ENCODE peak calls at places on chromosomes 6 and 20, in four cellular contexts. N, Y, D and F are unnamed samples.

GRCh38 chr6:141744194-141744925 is 388.4 kb upstream of the GJE1 start:
- DNase-seq in Y (no peak), D (no peak), N (no peak), F (no peak)

GRCh38 chr6:119102901-119103300 is 24.4 kb upstream of the FAM184A start:
- DNase-seq in N (no peak), Y (no peak), D (no peak), F (no peak)

GRCh38 chr20:47354710-47355488 is 1.6 kb downstream of the ZMYND8 start:
- DNase-seq in N (no peak), Y (no peak), D (no peak), F (no peak)

GRCh38 chr6:24908555-24908954 is 27.2 kb downstream of the RIPOR2 start:
- DNase-seq in Y (no peak), N (no peak), D (no peak), F (no peak)

GRCh38 chr20:33229843-33230242 is 6.0 kb upstream of the BPIFA1 start:
- DNase-seq in D (no peak), Y (no peak), N (peak; percentile 34), F (no peak)

GRCh38 chr6:141641951-141642350 is 490.8 kb upstream of the GJE1 start:
- DNase-seq in Y (no peak), D (no peak), N (no peak), F (no peak)

GRCh38 chr20:44074252-44075151 is 112.5 kb downstream of the JPH2 start:
- DNase-seq in D (no peak), Y (no peak), N (no peak), F (no peak)

GRCh38 chr6:50276771-50277261 is 227.1 kb upstream of the DEFB112 start:
- DNase-seq in N (no peak), Y (no peak), D (no peak), F (no peak)

GRCh38 chr6:119351005-119351394 is 1.4 kb upstream of the MAN1A1 start:
- DNase-seq in D (no peak), N (no peak), Y (no peak), F (peak; percentile 45)

GRCh38 chr6:76790045-76790796 is 673.1 kb downstream of the HTR1B start:
- DNase-seq in Y (no peak), D (no peak), N (no peak), F (no peak)

GRCh38 chr20:62734336-62734735 is 25.7 kb downstream of the NTSR1 start:
- DNase-seq in N (no peak), Y (no peak), D (no peak), F (no peak)

GRCh38 chr20:44467289-44467883 is 8.3 kb upstream of the TTPAL start:
- DNase-seq in N (peak; percentile 21), Y (no peak), D (no peak), F (no peak)

GRCh38 chr20:571754-572331 is 28.3 kb upstream of the CSNK2A1 start:
- DNase-seq in N (peak; percentile 65), Y (peak; percentile 91), D (peak; percentile 61), F (no peak)

GRCh38 chr6:127590344-127590743 is 13.4 kb downstream of the C6orf58 start:
- DNase-seq in Y (no peak), N (no peak), D (no peak), F (no peak)

GRCh38 chr20:46348231-46348803 is 40.0 kb upstream of the CDH22 start:
- DNase-seq in Y (peak; percentile 78), N (peak; percentile 81), D (peak; percentile 83), F (no peak)

GRCh38 chr6:119116712-119117281 is 38.3 kb upstream of the FAM184A start:
- DNase-seq in Y (no peak), D (no peak), N (no peak), F (no peak)

GRCh38 chr6:25017932-25018581 is 82.3 kb upstream of the RIPOR2 start:
- DNase-seq in Y (peak; percentile 81), N (peak; percentile 81), D (peak; percentile 81), F (peak; percentile 64)

GRCh38 chr6:435442-436307 is 44.1 kb downstream of the IRF4 start:
- DNase-seq in N (no peak), D (no peak), Y (no peak), F (no peak)

GRCh38 chr6:157879873-157880254 is 56.8 kb downstream of the SNX9 start:
- DNase-seq in D (no peak), N (peak; percentile 26), Y (peak; percentile 56), F (no peak)

GRCh38 chr6:32816746-32817204 is at the start of gene HLA-DOB:
- DNase-seq in D (no peak), Y (no peak), N (no peak), F (peak; percentile 83)

GRCh38 chr6:44800171-44800671 is 412.7 kb downstream of the CDC5L start:
- DNase-seq in D (no peak), N (peak; percentile 23), Y (peak; percentile 90), F (no peak)

GRCh38 chr6:128280066-128280465 is 240.3 kb downstream of the PTPRK start:
- DNase-seq in Y (no peak), N (no peak), D (no peak), F (no peak)

GRCh38 chr6:39777218-39777617 is 15.0 kb upstream of the DAAM2 start:
- DNase-seq in D (no peak), Y (no peak), N (peak; percentile 59), F (no peak)

GRCh38 chr6:3186974-3187382 is 29.6 kb upstream of the TUBB2A start:
- DNase-seq in Y (no peak), D (no peak), N (no peak), F (no peak)

GRCh38 chr6:113856571-113857564 is at the start of gene MARCKS:
- DNase-seq in D (peak; percentile 82), N (peak; percentile 92), Y (peak; percentile 85), F (peak; percentile 90)

GRCh38 chr6:113018351-113019151 is 671.4 kb downstream of the RFPL4B start:
- DNase-seq in D (no peak), N (no peak), Y (no peak), F (no peak)

GRCh38 chr6:159098636-159099106 is 53.9 kb upstream of the TAGAP start:
- DNase-seq in N (no peak), D (no peak), Y (no peak), F (peak; percentile 45)

GRCh38 chr6:149268768-149269167 is 48.7 kb upstream of the TAB2 start:
- DNase-seq in N (no peak), Y (no peak), D (no peak), F (no peak)

GRCh38 chr6:14826456-14826855 is 419.4 kb upstream of the JARID2 start:
- DNase-seq in D (no peak), N (no peak), Y (no peak), F (no peak)

GRCh38 chr6:217048-217659 is 75.1 kb upstream of the DUSP22 start:
- DNase-seq in Y (peak; percentile 64), N (peak; percentile 54), D (peak; percentile 87), F (no peak)

GRCh38 chr6:116028233-116028632 is 32.5 kb downstream of the FRK start:
- DNase-seq in D (no peak), Y (no peak), N (no peak), F (no peak)

GRCh38 chr20:22411568-22412450 is 172.6 kb downstream of the FOXA2 start:
- DNase-seq in N (no peak), Y (no peak), D (no peak), F (no peak)

GRCh38 chr20:63699466-63700198 is 3.2 kb downstream of the TNFRSF6B start:
- DNase-seq in D (peak; percentile 26), Y (no peak), N (no peak), F (no peak)

GRCh38 chr6:94736231-94736630 is 841.1 kb upstream of the MANEA start:
- DNase-seq in D (no peak), N (no peak), Y (no peak), F (no peak)

GRCh38 chr6:71403422-71404134 is 115.0 kb downstream of the OGFRL1 start:
- DNase-seq in Y (no peak), D (no peak), N (peak; percentile 16), F (no peak)

GRCh38 chr6:30396833-30397479 is 52.0 kb downstream of the RPP21 start:
- DNase-seq in Y (peak; percentile 96), N (peak; percentile 94), D (peak; percentile 92), F (peak; percentile 81)

GRCh38 chr6:119612871-119613515 is 263.4 kb upstream of the MAN1A1 start:
- DNase-seq in N (no peak), Y (no peak), D (no peak), F (no peak)

GRCh38 chr6:53066059-53066406 is 829 bp downstream of the FBXO9 start:
- DNase-seq in Y (peak; percentile 69), N (no peak), D (no peak), F (peak; percentile 29)

DNA sequence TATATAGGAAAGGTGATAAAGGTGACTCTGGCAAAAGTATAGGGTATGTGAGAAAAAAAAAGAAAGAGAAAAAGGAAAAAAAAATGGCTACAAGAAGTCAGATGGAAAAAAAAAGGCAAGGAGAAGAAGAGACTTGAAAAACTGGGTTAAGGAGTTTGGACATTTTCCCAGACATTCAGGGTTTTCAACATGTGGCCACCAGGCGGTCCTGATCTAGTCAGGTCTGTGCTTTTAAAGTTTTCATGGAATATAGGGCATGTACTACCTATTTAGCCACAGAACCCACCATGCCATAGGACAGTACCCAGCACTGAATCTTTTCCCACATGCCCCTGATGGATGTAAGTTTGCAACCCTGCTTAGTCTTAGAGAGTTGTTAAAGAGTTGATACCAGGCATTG is 433.7 kb downstream of the MAFB start:
- DNase-seq in D (no peak), Y (no peak), N (no peak), F (no peak)
- TF ChIP-seq CTCF in D (peak; percentile 46), Y (no peak), N (no peak), F (no peak)

DNA sequence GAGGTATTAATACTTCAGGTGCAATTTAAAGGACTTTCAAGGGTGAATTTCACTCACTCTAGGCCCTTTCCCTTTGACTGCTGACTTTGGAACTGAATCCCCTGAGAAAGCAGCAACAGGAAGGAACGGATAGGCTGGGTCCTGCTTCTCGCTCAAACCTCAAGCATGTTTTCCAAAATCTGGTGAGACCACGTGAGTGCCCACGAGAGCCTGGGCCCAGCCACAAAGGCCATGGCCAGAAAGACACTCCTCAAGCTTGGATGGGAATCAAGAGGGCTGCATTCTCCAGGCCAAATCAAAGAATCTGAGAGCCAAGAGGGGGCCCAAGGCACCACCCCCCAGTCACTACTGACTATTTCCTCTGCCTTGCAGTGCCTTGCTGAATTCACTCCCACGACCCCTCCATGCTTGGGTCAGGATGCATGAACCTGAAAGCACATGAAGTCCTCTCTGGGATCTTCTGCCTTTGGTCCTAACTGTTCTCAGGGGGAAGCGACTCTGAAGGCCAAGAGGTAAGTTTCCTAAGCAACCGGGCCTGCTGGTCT is 146.1 kb downstream of the NFATC2 start:
- DNase-seq in D (no peak), N (no peak), Y (no peak), F (no peak)
- TF ChIP-seq CTCF in D (no peak), N (no peak), Y (no peak), F (no peak)

GRCh38 chr6:73803562-73804221 is 107.7 kb downstream of the CD109 start:
- DNase-seq in D (peak; percentile 70), Y (peak; percentile 58), N (peak; percentile 79), F (no peak)
- TF ChIP-seq CTCF in D (peak; percentile 76), Y (peak; percentile 69), N (peak; percentile 79), F (peak; percentile 52)

GRCh38 chr6:109343518-109343917 is 38.7 kb downstream of the CD164 start:
- DNase-seq in N (no peak), Y (no peak), D (no peak), F (no peak)
- TF ChIP-seq CTCF in N (no peak), Y (no peak), D (no peak), F (no peak)

GRCh38 chr20:9515761-9516657 is 1.6 kb downstream of the LAMP5 start:
- DNase-seq in N (peak; percentile 77), Y (no peak), D (peak; percentile 60), F (no peak)

GRCh38 chr20:9518776-9519175 is 4.4 kb downstream of the LAMP5 start:
- DNase-seq in N (peak; percentile 72), Y (peak; percentile 18), D (peak; percentile 75), F (no peak)

GRCh38 chr20:9515211-9515580 is 806 bp downstream of the LAMP5 start:
- DNase-seq in Y (no peak), N (no peak), D (no peak), F (no peak)

GRCh38 chr20:9516658-9516987 is 2.2 kb downstream of the LAMP5 start:
- DNase-seq in N (peak; percentile 21), D (no peak), Y (no peak), F (no peak)

GRCh38 chr20:9517297-9518134 is 3.1 kb downstream of the LAMP5 start:
- DNase-seq in D (no peak), Y (no peak), N (no peak), F (no peak)
- TF ChIP-seq CTCF in D (peak; percentile 36), Y (no peak), N (peak; percentile 21), F (no peak)